ENCODE peak calls at places on chromosomes 4 and X, in seven cellular contexts. Q, C, H, G, E, L and X are unnamed samples.
A peak's percentile ranks its signal among the peaks of the same experiment; 100 is the strongest.

GRCh38 chrX:44352739-44353138 is 9.3 kb upstream of the EFHC2 start:
- DNase-seq in Q (no peak), C (no peak), H (no peak), G (no peak), E (no peak), L (no peak), X (no peak)

GRCh38 chr4:169272265-169272886 is 1.6 kb upstream of the SH3RF1 start:
- DNase-seq in Q (no peak), C (peak; percentile 11), H (peak; percentile 50), G (no peak), E (no peak), L (no peak), X (no peak)

GRCh38 chrX:66677430-66677829 is 38.6 kb upstream of the EDA2R start:
- DNase-seq in Q (no peak), C (no peak), H (no peak), G (no peak), E (no peak), L (no peak), X (no peak)

GRCh38 chr4:53580301-53580700 is 11.0 kb downstream of the LNX1 start:
- DNase-seq in Q (no peak), C (no peak), H (no peak), G (no peak), E (no peak), L (no peak), X (no peak)

GRCh38 chr4:98516042-98516440 is 142.4 kb downstream of the TSPAN5 start:
- DNase-seq in Q (no peak), C (no peak), H (peak; percentile 82), G (no peak), E (no peak), L (no peak), X (no peak)

GRCh38 chr4:87219648-87220093 is 747 bp downstream of the KLHL8 start:
- DNase-seq in Q (peak; percentile 58), C (no peak), H (no peak), G (no peak), E (peak; percentile 4), L (peak; percentile 52), X (no peak)

GRCh38 chr4:184994623-184995010 is 23.7 kb upstream of the HELT start:
- DNase-seq in Q (no peak), C (no peak), H (no peak), G (no peak), E (no peak), L (no peak), X (no peak)

GRCh38 chr4:174709531-174709930 is 119.5 kb downstream of the GLRA3 start:
- DNase-seq in Q (no peak), C (no peak), H (no peak), G (no peak), E (no peak), L (no peak), X (no peak)

GRCh38 chr4:8817813-8818062 is 53.9 kb downstream of the HMX1 start:
- DNase-seq in Q (no peak), C (no peak), H (no peak), G (no peak), E (no peak), L (no peak), X (no peak)

GRCh38 chrX:8848921-8849320 is 47.7 kb upstream of the FAM9A start:
- DNase-seq in Q (no peak), C (no peak), H (peak; percentile 55), G (no peak), E (no peak), L (no peak), X (no peak)

GRCh38 chrX:44898411-44899221 is 25.6 kb downstream of the KDM6A start:
- DNase-seq in Q (no peak), C (no peak), H (peak; percentile 40), G (no peak), E (peak; percentile 30), L (peak; percentile 4), X (no peak)

GRCh38 chr4:84740071-84740470 is 157.1 kb downstream of the CDS1 start:
- DNase-seq in Q (no peak), C (no peak), H (no peak), G (no peak), E (no peak), L (no peak), X (no peak)